ENCODE peak calls at places on chromosomes 12 and 14, in nine cellular contexts. One of them, this sample, is unnamed.

GRCh38 chr12:47155457-47156166 is 75.9 kb upstream of the AMIGO2 start:
- DNase-seq in fibroblast of lung: peak; percentile 25
- DNase-seq in adipocyte: peak; percentile 45
- DNase-seq in adrenal gland: no peak
- DNase-seq in PC-3: no peak
- DNase-seq in esophagus squamous epithelium: no peak
- DNase-seq in psoas muscle: no peak
- DNase-seq in tibial nerve: no peak
- DNase-seq in Panc1: no peak
- DNase-seq in this sample: no peak

GRCh38 chr14:95380350-95381042 is 60.8 kb upstream of the CLMN start:
- DNase-seq in tibial nerve: no peak
- DNase-seq in adrenal gland: no peak
- DNase-seq in psoas muscle: no peak
- DNase-seq in PC-3: no peak
- DNase-seq in Panc1: no peak
- DNase-seq in adipocyte: no peak
- DNase-seq in fibroblast of lung: no peak
- DNase-seq in esophagus squamous epithelium: no peak
- DNase-seq in this sample: no peak

GRCh38 chr12:113684053-113684907 is 212.6 kb upstream of the LHX5 start:
- DNase-seq in psoas muscle: no peak
- DNase-seq in adrenal gland: no peak
- DNase-seq in Panc1: no peak
- DNase-seq in adipocyte: no peak
- DNase-seq in esophagus squamous epithelium: no peak
- DNase-seq in fibroblast of lung: no peak
- DNase-seq in tibial nerve: no peak
- DNase-seq in PC-3: peak; percentile 53
- DNase-seq in this sample: no peak

GRCh38 chr12:71605034-71605433 is 58.6 kb downstream of the ZFC3H1 start:
- DNase-seq in fibroblast of lung: no peak
- DNase-seq in adrenal gland: no peak
- DNase-seq in tibial nerve: no peak
- DNase-seq in adipocyte: no peak
- DNase-seq in PC-3: no peak
- DNase-seq in esophagus squamous epithelium: no peak
- DNase-seq in Panc1: no peak
- DNase-seq in psoas muscle: no peak
- DNase-seq in this sample: no peak

GRCh38 chr12:44127966-44128365 is 292.1 kb downstream of the TMEM117 start:
- DNase-seq in tibial nerve: no peak
- DNase-seq in esophagus squamous epithelium: no peak
- DNase-seq in fibroblast of lung: no peak
- DNase-seq in adrenal gland: no peak
- DNase-seq in PC-3: no peak
- DNase-seq in adipocyte: no peak
- DNase-seq in psoas muscle: no peak
- DNase-seq in Panc1: no peak
- DNase-seq in this sample: no peak

GRCh38 chr12:1347294-1347693 is 247.1 kb downstream of the FBXL14 start:
- DNase-seq in esophagus squamous epithelium: no peak
- DNase-seq in PC-3: no peak
- DNase-seq in fibroblast of lung: no peak
- DNase-seq in tibial nerve: no peak
- DNase-seq in adrenal gland: no peak
- DNase-seq in Panc1: no peak
- DNase-seq in adipocyte: no peak
- DNase-seq in psoas muscle: no peak
- DNase-seq in this sample: no peak

GRCh38 chr14:26917086-26917485 is 319.3 kb upstream of the NOVA1 start:
- DNase-seq in fibroblast of lung: peak; percentile 78
- DNase-seq in esophagus squamous epithelium: no peak
- DNase-seq in tibial nerve: no peak
- DNase-seq in Panc1: no peak
- DNase-seq in PC-3: peak; percentile 45
- DNase-seq in adipocyte: peak; percentile 67
- DNase-seq in psoas muscle: no peak
- DNase-seq in adrenal gland: no peak
- DNase-seq in this sample: no peak

GRCh38 chr14:69685716-69686115 is 74.3 kb downstream of the SUSD6 start:
- DNase-seq in adrenal gland: peak; percentile 89
- DNase-seq in fibroblast of lung: peak; percentile 67
- DNase-seq in tibial nerve: peak; percentile 48
- DNase-seq in PC-3: peak; percentile 38
- DNase-seq in esophagus squamous epithelium: no peak
- DNase-seq in psoas muscle: peak; percentile 87
- DNase-seq in adipocyte: peak; percentile 51
- DNase-seq in Panc1: no peak
- DNase-seq in this sample: peak; percentile 84

GRCh38 chr12:62730649-62731377 is 204.1 kb downstream of the PPM1H start:
- DNase-seq in Panc1: no peak
- DNase-seq in PC-3: peak; percentile 38
- DNase-seq in esophagus squamous epithelium: no peak
- DNase-seq in adrenal gland: no peak
- DNase-seq in tibial nerve: no peak
- DNase-seq in psoas muscle: no peak
- DNase-seq in fibroblast of lung: peak; percentile 65
- DNase-seq in adipocyte: peak; percentile 91
- DNase-seq in this sample: no peak

GRCh38 chr12:85036241-85036707 is at the start of the genes LRRIQ1 and TSPAN19:
- DNase-seq in Panc1: peak; percentile 39
- DNase-seq in tibial nerve: peak; percentile 23
- DNase-seq in PC-3: peak; percentile 89
- DNase-seq in psoas muscle: peak; percentile 54
- DNase-seq in fibroblast of lung: peak; percentile 92
- DNase-seq in adrenal gland: peak; percentile 88
- DNase-seq in adipocyte: peak; percentile 90
- DNase-seq in esophagus squamous epithelium: no peak
- DNase-seq in this sample: peak; percentile 52

GRCh38 chr12:100936661-100937060 is 142.1 kb downstream of the ANO4 start:
- DNase-seq in Panc1: no peak
- DNase-seq in esophagus squamous epithelium: no peak
- DNase-seq in adrenal gland: no peak
- DNase-seq in psoas muscle: no peak
- DNase-seq in tibial nerve: no peak
- DNase-seq in adipocyte: no peak
- DNase-seq in PC-3: no peak
- DNase-seq in fibroblast of lung: no peak
- DNase-seq in this sample: no peak

GRCh38 chr12:49647280-49647679 is 23.9 kb downstream of the PRPF40B start:
- DNase-seq in fibroblast of lung: no peak
- DNase-seq in esophagus squamous epithelium: no peak
- DNase-seq in Panc1: no peak
- DNase-seq in tibial nerve: no peak
- DNase-seq in psoas muscle: no peak
- DNase-seq in adipocyte: no peak
- DNase-seq in PC-3: no peak
- DNase-seq in adrenal gland: no peak
- DNase-seq in this sample: no peak

GRCh38 chr12:97482153-97482693 is 19.6 kb downstream of the RMST start:
- DNase-seq in psoas muscle: no peak
- DNase-seq in adipocyte: no peak
- DNase-seq in fibroblast of lung: no peak
- DNase-seq in adrenal gland: no peak
- DNase-seq in PC-3: no peak
- DNase-seq in Panc1: no peak
- DNase-seq in esophagus squamous epithelium: no peak
- DNase-seq in tibial nerve: no peak
- DNase-seq in this sample: no peak

GRCh38 chr14:72646861-72647528 is 246.9 kb downstream of the DPF3 start:
- DNase-seq in adipocyte: peak; percentile 91
- DNase-seq in tibial nerve: no peak
- DNase-seq in esophagus squamous epithelium: no peak
- DNase-seq in Panc1: no peak
- DNase-seq in adrenal gland: no peak
- DNase-seq in PC-3: peak; percentile 62
- DNase-seq in psoas muscle: no peak
- DNase-seq in fibroblast of lung: peak; percentile 92
- DNase-seq in this sample: no peak

GRCh38 chr12:66176105-66176504 is 6.3 kb upstream of the TMBIM4 start:
- DNase-seq in tibial nerve: no peak
- DNase-seq in PC-3: no peak
- DNase-seq in adrenal gland: no peak
- DNase-seq in fibroblast of lung: peak; percentile 61
- DNase-seq in Panc1: no peak
- DNase-seq in adipocyte: peak; percentile 35
- DNase-seq in esophagus squamous epithelium: no peak
- DNase-seq in psoas muscle: no peak
- DNase-seq in this sample: no peak

DNA sequence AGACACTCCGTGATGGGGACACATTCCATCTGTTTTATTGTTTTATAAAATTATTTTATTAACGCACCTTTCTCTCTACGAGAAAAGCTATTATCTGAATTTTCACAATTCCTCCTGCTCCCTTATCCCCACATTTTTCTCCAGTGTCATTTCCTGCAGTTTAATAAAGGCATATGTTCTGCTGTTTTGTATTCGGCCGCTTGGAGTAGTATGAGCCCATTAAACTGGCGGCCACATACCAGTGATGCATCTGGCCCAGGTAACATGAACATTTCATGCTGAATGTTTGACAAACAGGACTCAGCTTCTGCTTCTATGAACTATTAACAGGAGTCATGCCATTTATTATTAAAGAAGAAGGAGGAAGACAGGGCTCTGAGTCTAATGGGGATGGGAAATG is 511.0 kb downstream of the TMEM121 start:
- DNase-seq in adrenal gland: no peak
- DNase-seq in PC-3: peak; percentile 4
- DNase-seq in adipocyte: no peak
- DNase-seq in tibial nerve: no peak
- DNase-seq in fibroblast of lung: no peak
- DNase-seq in Panc1: no peak
- DNase-seq in esophagus squamous epithelium: no peak
- DNase-seq in psoas muscle: no peak
- DNase-seq in this sample: no peak
- H3K9me3 ChIP-seq in adrenal gland: no peaks in the 10 kb centered on the region
- H3K9me3 ChIP-seq in PC-3: no peaks in the 10 kb centered on the region
- H3K9me3 ChIP-seq in adipocyte: no peaks in the 10 kb centered on the region
- H3K9me3 ChIP-seq in tibial nerve: no peaks in the 10 kb centered on the region
- H3K9me3 ChIP-seq in fibroblast of lung: no peaks in the 10 kb centered on the region
- H3K9me3 ChIP-seq in Panc1: no peaks in the 10 kb centered on the region
- H3K9me3 ChIP-seq in esophagus squamous epithelium: no peaks in the 10 kb centered on the region
- H3K9me3 ChIP-seq in psoas muscle: no peaks in the 10 kb centered on the region
- H3K9me3 ChIP-seq in this sample: no peaks in the 10 kb centered on the region

DNA sequence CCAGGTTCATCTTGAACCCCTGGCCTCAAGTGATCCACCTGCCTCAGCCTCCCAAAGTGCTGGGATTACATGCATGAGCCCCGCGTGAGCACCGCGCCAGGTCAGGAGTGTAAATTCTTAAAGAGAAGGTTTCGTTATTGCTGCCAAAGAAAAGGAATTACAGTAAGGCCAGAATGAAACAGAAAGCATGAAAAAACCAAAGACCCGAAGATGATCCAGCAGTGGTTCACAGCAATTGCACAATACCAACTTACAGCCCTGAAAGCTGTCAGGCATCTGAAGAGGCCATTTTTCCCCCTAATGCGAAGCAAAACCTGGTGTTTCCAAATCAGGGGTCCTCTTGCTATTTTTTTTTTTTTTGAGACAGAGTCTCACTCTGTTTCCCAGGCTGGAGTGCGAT is 10.3 kb downstream of the RBM23 start:
- DNase-seq in adrenal gland: no peak
- DNase-seq in adipocyte: peak; percentile 88
- DNase-seq in psoas muscle: no peak
- DNase-seq in fibroblast of lung: peak; percentile 54
- DNase-seq in esophagus squamous epithelium: no peak
- DNase-seq in tibial nerve: no peak
- DNase-seq in PC-3: no peak
- DNase-seq in Panc1: no peak
- DNase-seq in this sample: no peak
- H3K36me3 ChIP-seq in adrenal gland: no peaks in the 10 kb centered on the region
- H3K36me3 ChIP-seq in adipocyte: peaks cover 72% of the 10 kb centered on the region
- H3K36me3 ChIP-seq in psoas muscle: peaks cover 87% of the 10 kb centered on the region
- H3K36me3 ChIP-seq in fibroblast of lung: peaks cover 15% of the 10 kb centered on the region
- H3K36me3 ChIP-seq in esophagus squamous epithelium: peaks cover 28% of the 10 kb centered on the region
- H3K36me3 ChIP-seq in tibial nerve: peaks cover 16% of the 10 kb centered on the region
- H3K36me3 ChIP-seq in PC-3: peaks cover 34% of the 10 kb centered on the region
- H3K36me3 ChIP-seq in Panc1: peaks cover 19% of the 10 kb centered on the region
- H3K36me3 ChIP-seq in this sample: peaks cover 80% of the 10 kb centered on the region

GRCh38 chr12:114690267-114691135 is 6.5 kb upstream of the TBX3 start:
- DNase-seq in tibial nerve: no peak
- DNase-seq in adrenal gland: no peak
- DNase-seq in psoas muscle: no peak
- DNase-seq in esophagus squamous epithelium: no peak
- DNase-seq in adipocyte: no peak
- DNase-seq in PC-3: no peak
- DNase-seq in Panc1: no peak
- DNase-seq in fibroblast of lung: no peak
- DNase-seq in this sample: no peak

GRCh38 chr12:114693532-114693931 is 9.6 kb upstream of the TBX3 start:
- DNase-seq in tibial nerve: no peak
- DNase-seq in fibroblast of lung: no peak
- DNase-seq in adipocyte: no peak
- DNase-seq in esophagus squamous epithelium: no peak
- DNase-seq in psoas muscle: no peak
- DNase-seq in Panc1: no peak
- DNase-seq in PC-3: no peak
- DNase-seq in adrenal gland: no peak
- DNase-seq in this sample: no peak

GRCh38 chr12:114692558-114693531 is 8.9 kb upstream of the TBX3 start:
- DNase-seq in adrenal gland: peak; percentile 85
- DNase-seq in psoas muscle: no peak
- DNase-seq in adipocyte: peak; percentile 71
- DNase-seq in esophagus squamous epithelium: no peak
- DNase-seq in fibroblast of lung: peak; percentile 72
- DNase-seq in Panc1: no peak
- DNase-seq in PC-3: peak; percentile 72
- DNase-seq in tibial nerve: no peak
- DNase-seq in this sample: no peak

GRCh38 chr12:114691196-114691595 is 7.2 kb upstream of the TBX3 start:
- DNase-seq in esophagus squamous epithelium: no peak
- DNase-seq in fibroblast of lung: peak; percentile 54
- DNase-seq in tibial nerve: no peak
- DNase-seq in adipocyte: no peak
- DNase-seq in adrenal gland: peak; percentile 73
- DNase-seq in Panc1: no peak
- DNase-seq in PC-3: no peak
- DNase-seq in psoas muscle: no peak
- DNase-seq in this sample: no peak

GRCh38 chr12:114691810-114692557 is 8.0 kb upstream of the TBX3 start:
- DNase-seq in fibroblast of lung: peak; percentile 61
- DNase-seq in Panc1: no peak
- DNase-seq in adrenal gland: peak; percentile 57
- DNase-seq in tibial nerve: no peak
- DNase-seq in psoas muscle: no peak
- DNase-seq in adipocyte: no peak
- DNase-seq in esophagus squamous epithelium: no peak
- DNase-seq in PC-3: peak; percentile 53
- DNase-seq in this sample: no peak
- H3K4me3 ChIP-seq in fibroblast of lung: peak overlapping the region; percentile 67
- H3K4me3 ChIP-seq in Panc1: no peak overlapping the region
- H3K4me3 ChIP-seq in adrenal gland: peak overlapping the region; percentile 26
- H3K4me3 ChIP-seq in tibial nerve: peak overlapping the region; percentile 25
- H3K4me3 ChIP-seq in psoas muscle: peak overlapping the region; percentile 53
- H3K4me3 ChIP-seq in adipocyte: peak overlapping the region; percentile 86
- H3K4me3 ChIP-seq in esophagus squamous epithelium: peak overlapping the region; percentile 39
- H3K4me3 ChIP-seq in PC-3: peak overlapping the region; percentile 81
- H3K4me3 ChIP-seq in this sample: peak overlapping the region; percentile 52

DNA sequence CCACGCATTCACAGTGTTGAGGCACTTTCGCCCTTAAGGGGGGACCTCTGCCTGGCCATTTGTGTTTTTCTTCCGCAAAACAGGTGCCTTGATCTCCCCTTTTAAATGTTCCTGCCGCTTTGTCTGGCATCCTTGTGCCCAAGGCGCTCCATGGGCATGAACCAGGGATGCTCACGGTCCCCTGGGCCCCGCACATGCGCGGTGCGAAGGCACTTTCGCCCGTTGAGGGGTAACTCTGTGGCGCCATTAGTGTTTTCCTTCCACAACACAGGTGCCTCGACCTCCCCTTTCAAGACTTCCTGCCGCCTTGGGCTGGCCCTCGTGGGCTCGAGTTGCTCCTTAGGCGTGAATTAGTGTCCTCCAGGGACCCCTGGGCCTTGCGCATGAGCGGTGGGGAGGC is 335.5 kb downstream of the ALG10 start:
- DNase-seq in adrenal gland: no peak
- DNase-seq in fibroblast of lung: no peak
- DNase-seq in PC-3: no peak
- DNase-seq in adipocyte: no peak
- DNase-seq in psoas muscle: no peak
- DNase-seq in tibial nerve: no peak
- DNase-seq in Panc1: no peak
- DNase-seq in esophagus squamous epithelium: no peak
- DNase-seq in this sample: no peak
- H3K9me3 ChIP-seq in adrenal gland: no peaks in the 10 kb centered on the region
- H3K9me3 ChIP-seq in fibroblast of lung: no peaks in the 10 kb centered on the region
- H3K9me3 ChIP-seq in PC-3: no peaks in the 10 kb centered on the region
- H3K9me3 ChIP-seq in adipocyte: no peaks in the 10 kb centered on the region
- H3K9me3 ChIP-seq in psoas muscle: no peaks in the 10 kb centered on the region
- H3K9me3 ChIP-seq in tibial nerve: no peaks in the 10 kb centered on the region
- H3K9me3 ChIP-seq in Panc1: no peaks in the 10 kb centered on the region
- H3K9me3 ChIP-seq in esophagus squamous epithelium: peaks cover 88% of the 10 kb centered on the region
- H3K9me3 ChIP-seq in this sample: peaks cover 11% of the 10 kb centered on the region

This sample was measured in lower lobe of right lung.